ENCODE peak calls at places on chromosome 16, in seven cellular contexts. One of them, this sample, is unnamed.

GRCh38 chr16:87850009-87851006 is 19.0 kb downstream of the SLC7A5 start:
- DNase-seq in OCI-LY7: peak; percentile 81
- DNase-seq in GM23248: peak; percentile 59
- DNase-seq in GM23338: peak; percentile 82
- DNase-seq in SK-N-SH: peak; percentile 91
- DNase-seq in neural progenitor cell: peak; percentile 80
- DNase-seq in HCT116: no peak
- DNase-seq in this sample: no peak

GRCh38 chr16:23786964-23787571 is 32.2 kb downstream of the CHP2 start:
- DNase-seq in OCI-LY7: no peak
- DNase-seq in GM23248: no peak
- DNase-seq in GM23338: peak; percentile 81
- DNase-seq in SK-N-SH: no peak
- DNase-seq in neural progenitor cell: peak; percentile 57
- DNase-seq in HCT116: no peak
- DNase-seq in this sample: no peak

GRCh38 chr16:16938009-16938408 is 532.8 kb downstream of the XYLT1 start:
- DNase-seq in OCI-LY7: no peak
- DNase-seq in GM23248: no peak
- DNase-seq in GM23338: no peak
- DNase-seq in SK-N-SH: peak; percentile 36
- DNase-seq in neural progenitor cell: no peak
- DNase-seq in HCT116: no peak
- DNase-seq in this sample: no peak

GRCh38 chr16:30746638-30747160 is 1.5 kb upstream of the PHKG2 start:
- DNase-seq in OCI-LY7: no peak
- DNase-seq in GM23248: no peak
- DNase-seq in GM23338: no peak
- DNase-seq in SK-N-SH: no peak
- DNase-seq in neural progenitor cell: no peak
- DNase-seq in HCT116: no peak
- DNase-seq in this sample: no peak

GRCh38 chr16:46961373-46962353 is 11.8 kb downstream of the DNAJA2 start:
- DNase-seq in OCI-LY7: no peak
- DNase-seq in GM23248: peak; percentile 73
- DNase-seq in GM23338: no peak
- DNase-seq in SK-N-SH: no peak
- DNase-seq in neural progenitor cell: no peak
- DNase-seq in HCT116: no peak
- DNase-seq in this sample: no peak

GRCh38 chr16:58755989-58756649 is 22.0 kb upstream of the GOT2 start:
- DNase-seq in OCI-LY7: peak; percentile 88
- DNase-seq in GM23248: peak; percentile 86
- DNase-seq in GM23338: peak; percentile 94
- DNase-seq in SK-N-SH: peak; percentile 75
- DNase-seq in neural progenitor cell: peak; percentile 91
- DNase-seq in HCT116: peak; percentile 66
- DNase-seq in this sample: peak; percentile 65

GRCh38 chr16:88469615-88470395 is 16.7 kb downstream of the ZFPM1 start:
- DNase-seq in OCI-LY7: no peak
- DNase-seq in GM23248: no peak
- DNase-seq in GM23338: no peak
- DNase-seq in SK-N-SH: no peak
- DNase-seq in neural progenitor cell: no peak
- DNase-seq in HCT116: no peak
- DNase-seq in this sample: no peak

GRCh38 chr16:86566601-86566965 is at the start of gene FOXC2:
- DNase-seq in OCI-LY7: no peak
- DNase-seq in GM23248: peak; percentile 98
- DNase-seq in GM23338: peak; percentile 99
- DNase-seq in SK-N-SH: peak; percentile 75
- DNase-seq in neural progenitor cell: peak; percentile 95
- DNase-seq in HCT116: no peak
- DNase-seq in this sample: no peak

GRCh38 chr16:69861276-69862030 is 89.7 kb upstream of the CLEC18A start:
- DNase-seq in OCI-LY7: no peak
- DNase-seq in GM23248: peak; percentile 68
- DNase-seq in GM23338: no peak
- DNase-seq in SK-N-SH: no peak
- DNase-seq in neural progenitor cell: no peak
- DNase-seq in HCT116: no peak
- DNase-seq in this sample: no peak

GRCh38 chr16:70665113-70665694 is 18.8 kb downstream of the IL34 start:
- DNase-seq in OCI-LY7: no peak
- DNase-seq in GM23248: no peak
- DNase-seq in GM23338: no peak
- DNase-seq in SK-N-SH: peak; percentile 22
- DNase-seq in neural progenitor cell: no peak
- DNase-seq in HCT116: no peak
- DNase-seq in this sample: no peak

GRCh38 chr16:457732-458400 is 32.4 kb downstream of the RAB11FIP3 start:
- DNase-seq in OCI-LY7: no peak
- DNase-seq in GM23248: peak; percentile 30
- DNase-seq in GM23338: peak; percentile 61
- DNase-seq in SK-N-SH: peak; percentile 53
- DNase-seq in neural progenitor cell: no peak
- DNase-seq in HCT116: no peak
- DNase-seq in this sample: no peak

GRCh38 chr16:28110479-28110878 is 47.0 kb upstream of the GSG1L start:
- DNase-seq in OCI-LY7: no peak
- DNase-seq in GM23248: no peak
- DNase-seq in GM23338: no peak
- DNase-seq in SK-N-SH: no peak
- DNase-seq in neural progenitor cell: no peak
- DNase-seq in HCT116: no peak
- DNase-seq in this sample: no peak

GRCh38 chr16:13999071-13999894 is 71.8 kb upstream of the MRTFB start:
- DNase-seq in OCI-LY7: peak; percentile 44
- DNase-seq in GM23248: no peak
- DNase-seq in GM23338: no peak
- DNase-seq in SK-N-SH: no peak
- DNase-seq in neural progenitor cell: no peak
- DNase-seq in HCT116: no peak
- DNase-seq in this sample: no peak

GRCh38 chr16:67773569-67774456 is 32.5 kb downstream of the RANBP10 start:
- DNase-seq in OCI-LY7: no peak
- DNase-seq in GM23248: no peak
- DNase-seq in GM23338: no peak
- DNase-seq in SK-N-SH: no peak
- DNase-seq in neural progenitor cell: no peak
- DNase-seq in HCT116: no peak
- DNase-seq in this sample: no peak

GRCh38 chr16:53881371-53881770 is 177.4 kb downstream of the FTO start:
- DNase-seq in OCI-LY7: no peak
- DNase-seq in GM23248: peak; percentile 93
- DNase-seq in GM23338: no peak
- DNase-seq in SK-N-SH: no peak
- DNase-seq in neural progenitor cell: no peak
- DNase-seq in HCT116: peak; percentile 44
- DNase-seq in this sample: no peak

GRCh38 chr16:53872248-53873221 is 168.6 kb downstream of the FTO start:
- DNase-seq in OCI-LY7: no peak
- DNase-seq in GM23248: peak; percentile 90
- DNase-seq in GM23338: no peak
- DNase-seq in SK-N-SH: no peak
- DNase-seq in neural progenitor cell: no peak
- DNase-seq in HCT116: no peak
- DNase-seq in this sample: no peak

GRCh38 chr16:53882310-53882709 is 178.4 kb downstream of the FTO start:
- DNase-seq in OCI-LY7: no peak
- DNase-seq in GM23248: peak; percentile 23
- DNase-seq in GM23338: peak; percentile 41
- DNase-seq in SK-N-SH: no peak
- DNase-seq in neural progenitor cell: no peak
- DNase-seq in HCT116: no peak
- DNase-seq in this sample: no peak

GRCh38 chr16:53878216-53878615 is 174.3 kb downstream of the FTO start:
- DNase-seq in OCI-LY7: no peak
- DNase-seq in GM23248: no peak
- DNase-seq in GM23338: no peak
- DNase-seq in SK-N-SH: no peak
- DNase-seq in neural progenitor cell: no peak
- DNase-seq in HCT116: no peak
- DNase-seq in this sample: no peak

DNA sequence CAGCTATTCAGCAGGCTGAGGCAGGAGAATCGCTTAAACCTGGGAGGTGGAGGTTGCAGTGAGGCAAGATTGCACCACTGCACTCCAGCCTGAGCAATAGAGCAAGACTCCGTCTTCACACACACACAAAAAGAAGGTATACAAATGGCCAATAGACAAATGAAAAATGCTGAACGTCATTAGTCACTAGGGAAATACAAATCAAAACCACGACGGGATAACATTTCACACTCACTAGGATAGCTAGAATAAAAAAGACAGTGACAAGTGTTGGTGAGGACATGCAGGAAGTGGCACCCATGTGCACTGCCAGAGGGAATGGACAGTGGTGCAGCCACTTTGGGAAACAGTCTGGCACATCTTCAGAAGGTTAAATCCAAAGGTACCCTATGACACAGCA is 172.9 kb downstream of the FTO start:
- DNase-seq in OCI-LY7: no peak
- DNase-seq in GM23248: no peak
- DNase-seq in GM23338: no peak
- DNase-seq in SK-N-SH: no peak
- DNase-seq in neural progenitor cell: no peak
- DNase-seq in HCT116: no peak
- DNase-seq in this sample: no peak
- TF ChIP-seq EZH2phosphoT487 in OCI-LY7: no peak
- TF ChIP-seq EZH2phosphoT487 in GM23248: no peak
- TF ChIP-seq EZH2phosphoT487 in GM23338: no peak
- TF ChIP-seq EZH2phosphoT487 in SK-N-SH: no peak
- TF ChIP-seq EZH2phosphoT487 in neural progenitor cell: no peak
- TF ChIP-seq EZH2phosphoT487 in HCT116: no peak
- TF ChIP-seq EZH2phosphoT487 in this sample: no peak

DNA sequence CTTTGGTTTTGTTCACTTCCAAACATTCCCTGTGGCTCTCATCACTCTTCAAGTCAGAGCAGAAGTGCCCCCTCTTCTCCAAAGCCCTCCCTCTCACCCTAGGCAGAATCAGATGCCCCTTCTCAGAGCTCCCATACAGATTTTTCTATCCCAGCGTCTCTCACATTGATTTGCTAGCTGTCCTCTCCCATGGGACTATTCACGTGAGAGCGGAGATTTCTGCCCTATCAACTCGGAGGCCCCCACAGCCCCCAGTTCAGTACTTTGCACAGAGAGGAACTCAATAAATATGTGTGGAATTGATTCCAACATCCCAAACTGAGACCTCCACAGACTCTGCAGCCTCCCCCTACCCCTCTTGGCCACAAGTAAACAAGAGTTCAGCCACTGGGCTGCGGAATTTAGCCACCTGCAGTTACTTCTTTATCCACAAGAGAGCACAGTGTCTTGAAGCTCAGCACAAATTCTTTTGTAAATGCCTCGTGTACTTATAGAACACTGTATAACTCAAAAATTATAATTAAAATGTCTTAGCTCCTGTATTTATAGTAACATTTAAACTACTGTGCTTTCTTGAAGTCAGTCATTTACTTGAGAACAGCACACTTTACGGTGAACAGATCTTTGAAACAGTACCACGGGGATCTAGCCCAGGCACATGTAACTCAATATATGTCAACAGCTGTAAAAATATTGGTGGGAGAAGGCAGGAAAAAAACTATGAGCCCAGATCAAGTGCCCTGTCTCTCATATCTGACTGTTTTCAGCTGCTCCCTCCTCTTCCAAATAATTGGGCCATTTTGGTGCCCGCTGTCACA is 182.9 kb downstream of the C16orf78 start:
- DNase-seq in OCI-LY7: peak; percentile 63
- DNase-seq in GM23248: peak; percentile 33
- DNase-seq in GM23338: peak; percentile 83
- DNase-seq in SK-N-SH: no peak
- DNase-seq in neural progenitor cell: peak; percentile 82
- DNase-seq in HCT116: peak; percentile 4
- DNase-seq in this sample: peak; percentile 31
- TF ChIP-seq EZH2phosphoT487 in OCI-LY7: no peak
- TF ChIP-seq EZH2phosphoT487 in GM23248: no peak
- TF ChIP-seq EZH2phosphoT487 in GM23338: no peak
- TF ChIP-seq EZH2phosphoT487 in SK-N-SH: no peak
- TF ChIP-seq EZH2phosphoT487 in neural progenitor cell: no peak
- TF ChIP-seq EZH2phosphoT487 in HCT116: no peak
- TF ChIP-seq EZH2phosphoT487 in this sample: no peak

GRCh38 chr16:24850289-24850931 is 4.6 kb downstream of the SLC5A11 start:
- DNase-seq in OCI-LY7: no peak
- DNase-seq in GM23248: peak; percentile 69
- DNase-seq in GM23338: no peak
- DNase-seq in SK-N-SH: no peak
- DNase-seq in neural progenitor cell: no peak
- DNase-seq in HCT116: no peak
- DNase-seq in this sample: no peak
- TF ChIP-seq EZH2phosphoT487 in OCI-LY7: no peak
- TF ChIP-seq EZH2phosphoT487 in GM23248: no peak
- TF ChIP-seq EZH2phosphoT487 in GM23338: no peak
- TF ChIP-seq EZH2phosphoT487 in SK-N-SH: no peak
- TF ChIP-seq EZH2phosphoT487 in neural progenitor cell: no peak
- TF ChIP-seq EZH2phosphoT487 in HCT116: no peak
- TF ChIP-seq EZH2phosphoT487 in this sample: no peak

DNA sequence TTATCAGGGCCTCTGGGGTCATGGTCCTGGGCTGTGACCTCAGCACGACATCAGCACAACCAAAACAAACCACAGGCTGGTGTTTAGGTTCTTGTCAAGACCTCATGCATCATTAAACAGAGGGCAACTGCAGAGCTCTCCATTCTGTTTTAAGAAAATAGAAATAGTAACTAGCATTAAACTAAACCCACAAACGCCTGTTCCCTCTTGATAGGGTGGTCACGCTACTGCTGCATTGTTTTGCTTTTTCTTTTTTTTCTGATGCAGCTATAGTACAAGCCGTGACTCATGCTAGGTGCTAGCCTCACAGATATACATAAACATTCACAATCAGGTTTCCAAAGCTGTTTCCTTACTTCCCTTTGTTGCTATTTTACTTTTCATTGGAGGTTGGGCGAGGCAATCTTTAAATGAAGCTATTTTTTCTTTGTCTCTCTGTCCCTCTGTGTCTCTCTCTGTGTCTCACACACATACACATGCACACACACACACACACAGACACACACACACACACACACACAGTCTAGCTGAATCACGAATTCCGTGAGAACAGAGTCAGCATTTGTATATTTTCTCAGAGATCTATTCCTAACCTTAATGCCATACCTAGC is 310.3 kb downstream of the CDH13 start:
- DNase-seq in OCI-LY7: no peak
- DNase-seq in GM23248: peak; percentile 61
- DNase-seq in GM23338: no peak
- DNase-seq in SK-N-SH: no peak
- DNase-seq in neural progenitor cell: no peak
- DNase-seq in HCT116: no peak
- DNase-seq in this sample: no peak
- TF ChIP-seq EZH2phosphoT487 in OCI-LY7: no peak
- TF ChIP-seq EZH2phosphoT487 in GM23248: no peak
- TF ChIP-seq EZH2phosphoT487 in GM23338: no peak
- TF ChIP-seq EZH2phosphoT487 in SK-N-SH: no peak
- TF ChIP-seq EZH2phosphoT487 in neural progenitor cell: no peak
- TF ChIP-seq EZH2phosphoT487 in HCT116: no peak
- TF ChIP-seq EZH2phosphoT487 in this sample: no peak

DNA sequence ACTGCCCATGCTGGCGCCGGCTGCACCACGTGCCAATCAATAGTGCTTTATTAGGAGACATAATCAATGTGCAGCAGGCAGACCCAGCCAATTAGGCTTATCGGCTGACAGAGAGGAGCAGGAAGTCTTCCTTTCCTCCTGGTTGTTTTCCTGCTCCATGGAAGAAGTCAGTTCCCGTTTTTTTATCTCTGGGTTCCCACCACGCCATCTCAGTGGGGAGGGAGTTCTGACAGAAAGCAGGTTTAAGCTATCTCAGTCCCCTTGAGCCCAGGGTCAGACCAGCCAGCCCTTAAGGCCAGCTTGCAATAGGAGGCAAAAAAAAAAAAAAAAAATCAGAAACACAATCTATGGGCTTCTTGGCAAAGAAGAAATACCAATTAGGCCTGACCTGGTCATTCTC is 68.1 kb upstream of the IRX6 start:
- DNase-seq in OCI-LY7: no peak
- DNase-seq in GM23248: no peak
- DNase-seq in GM23338: no peak
- DNase-seq in SK-N-SH: peak; percentile 14
- DNase-seq in neural progenitor cell: no peak
- DNase-seq in HCT116: no peak
- DNase-seq in this sample: no peak
- TF ChIP-seq EZH2phosphoT487 in OCI-LY7: no peak
- TF ChIP-seq EZH2phosphoT487 in GM23248: no peak
- TF ChIP-seq EZH2phosphoT487 in GM23338: no peak
- TF ChIP-seq EZH2phosphoT487 in SK-N-SH: no peak
- TF ChIP-seq EZH2phosphoT487 in neural progenitor cell: no peak
- TF ChIP-seq EZH2phosphoT487 in HCT116: no peak
- TF ChIP-seq EZH2phosphoT487 in this sample: no peak

This sample was measured in MM.1S.